ENCODE peak calls at places on chromosomes 13 and 19, in five cellular contexts. G, E, H, R and Z are unnamed samples.

GRCh38 chr13:74770361-74770760 is 636.2 kb upstream of the KLF12 start:
- DNase-seq in E (no peak), R (peak; percentile 4), G (no peak), H (no peak), Z (no peak)

GRCh38 chr19:2228157-2229030 is 7.7 kb downstream of the PLEKHJ1 start:
- DNase-seq in G (no peak), R (no peak), E (no peak), H (no peak), Z (no peak)

GRCh38 chr13:52840066-52840465 is 8.4 kb downstream of the PCDH8 start:
- DNase-seq in E (no peak), R (no peak), G (no peak), H (no peak), Z (no peak)

GRCh38 chr13:48000559-48001126 is 430 bp downstream of the SUCLA2 start:
- DNase-seq in R (peak; percentile 40), G (peak; percentile 40), E (no peak), H (no peak), Z (no peak)

GRCh38 chr13:46035066-46035465 is 17.5 kb downstream of the ZC3H13 start:
- DNase-seq in E (no peak), R (no peak), H (no peak), G (no peak), Z (no peak)

GRCh38 chr19:14871619-14872230 is 14.2 kb downstream of the OR7A17 start:
- DNase-seq in G (peak; percentile 13), E (no peak), H (no peak), R (peak; percentile 38), Z (no peak)

GRCh38 chr19:10604460-10604980 is 17.4 kb upstream of the AP1M2 start:
- DNase-seq in G (peak; percentile 53), E (no peak), H (peak; percentile 33), R (no peak), Z (no peak)

GRCh38 chr13:108070491-108070890 is 144.8 kb downstream of the LIG4 start:
- DNase-seq in E (no peak), R (no peak), H (no peak), G (no peak), Z (no peak)

GRCh38 chr19:14146789-14147216 is 10.4 kb upstream of the ASF1B start:
- DNase-seq in G (no peak), R (no peak), H (no peak), E (no peak), Z (no peak)

DNA sequence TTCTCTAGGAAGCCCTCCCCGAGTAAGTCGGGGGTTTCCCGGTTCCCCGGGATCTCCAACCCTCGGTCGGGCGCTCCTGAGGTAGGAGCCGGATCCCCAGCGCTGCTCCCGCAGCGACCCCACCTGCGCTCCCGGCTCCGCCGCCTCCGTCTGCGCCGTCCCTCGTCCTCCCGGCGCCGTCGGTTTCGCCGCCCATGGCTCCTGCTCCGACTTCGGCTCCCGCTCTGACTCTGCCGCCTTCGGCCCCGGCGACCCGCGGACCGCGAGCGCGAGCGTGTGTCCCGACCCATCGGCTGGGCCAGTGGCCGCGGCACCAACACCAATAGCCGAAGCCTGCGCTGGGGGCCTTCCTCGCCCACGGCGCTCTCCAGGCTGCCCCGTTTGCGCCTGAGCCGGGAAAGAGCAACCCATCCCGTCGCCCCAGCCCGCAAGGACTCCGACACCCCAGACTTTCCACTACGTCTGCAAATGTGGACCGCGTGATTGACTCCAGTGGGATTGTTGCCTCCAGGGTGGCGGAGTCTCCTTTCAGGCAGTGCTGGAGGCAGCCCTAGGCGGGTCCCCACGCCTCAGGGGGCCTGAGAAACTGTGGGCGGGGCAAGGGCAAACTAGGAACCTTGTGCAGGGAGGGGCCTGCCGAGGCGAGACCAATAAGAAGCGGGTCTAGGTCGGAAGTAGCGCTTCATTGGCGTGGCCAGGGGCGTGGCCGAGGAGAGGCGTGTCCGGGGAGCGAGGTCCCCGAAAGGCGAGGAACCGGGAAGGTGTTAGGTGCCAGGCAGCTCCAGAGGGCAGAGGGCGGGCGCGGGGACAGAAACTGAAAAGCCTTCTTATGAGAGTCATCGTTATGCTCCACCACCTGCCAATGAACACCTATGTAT is at the start of gene CACTIN:
- DNase-seq in R (peak; percentile 100), G (peak; percentile 97), H (peak; percentile 99), E (peak; percentile 98), Z (peak; percentile 98)
- TF ChIP-seq CTCF in R (no peak), G (no peak), H (peak; percentile 12), E (no peak), Z (no peak)

DNA sequence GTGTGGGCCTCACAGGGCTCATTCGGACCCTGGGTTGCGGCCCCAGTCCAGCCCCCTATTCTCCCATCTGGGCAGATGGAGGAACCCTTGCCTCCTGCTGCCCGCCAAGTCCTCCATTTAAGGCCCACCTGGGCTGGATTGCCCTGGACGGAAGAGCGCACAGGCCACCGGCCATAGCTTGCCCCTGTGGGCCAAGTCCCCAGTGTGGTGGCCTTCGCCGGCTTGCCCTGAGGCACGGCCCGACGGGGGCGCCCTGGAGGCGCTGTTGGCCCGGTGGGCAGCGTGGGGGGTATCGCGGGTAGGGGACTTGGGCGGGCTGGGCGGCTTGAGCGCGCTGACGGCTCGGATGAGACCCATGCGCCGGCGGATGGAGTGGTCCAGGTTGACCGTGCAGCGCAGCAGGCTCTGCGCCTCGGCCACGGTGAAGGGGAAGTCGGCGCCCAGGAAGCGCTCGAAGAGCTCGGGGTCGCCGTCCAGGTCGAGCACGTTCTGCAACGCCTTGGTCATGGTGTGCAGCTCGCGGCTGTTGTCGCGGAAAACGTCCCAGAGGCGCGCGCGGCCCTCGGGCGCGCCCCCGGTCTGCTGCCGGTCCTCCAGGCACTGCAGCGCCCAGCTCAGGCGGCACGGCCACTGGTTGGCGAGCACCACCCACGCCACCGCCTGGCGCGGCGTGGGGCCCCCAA is 8.8 kb downstream of the NKPD1 start:
- DNase-seq in E (no peak), R (no peak), H (no peak), G (no peak), Z (no peak)
- TF ChIP-seq CTCF in E (no peak), R (no peak), H (no peak), G (peak; percentile 10), Z (no peak)

DNA sequence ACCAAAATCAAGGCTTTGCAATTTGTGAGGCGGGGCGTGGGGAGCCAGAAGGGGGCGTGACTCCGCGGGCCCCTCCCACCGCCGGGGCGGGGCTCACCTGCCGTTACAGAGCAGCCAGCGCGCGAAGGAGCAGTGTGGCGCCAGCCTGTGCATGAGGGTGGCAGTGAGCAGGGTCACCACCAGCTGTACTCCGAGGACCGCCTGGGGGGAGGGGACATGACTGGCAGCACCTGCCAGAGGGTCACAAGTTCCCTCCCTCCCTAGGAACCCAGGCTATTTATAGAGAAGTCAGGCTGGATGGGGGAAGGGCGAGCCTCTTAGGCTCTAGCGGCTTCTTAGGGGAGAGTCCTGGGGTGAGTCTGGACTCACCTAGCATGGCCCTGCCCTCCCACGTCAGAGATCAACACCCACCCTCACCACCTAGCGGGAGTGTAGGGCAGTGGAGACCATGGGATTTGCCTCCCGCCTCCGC is 3.6 kb downstream of the TMEM161A start:
- DNase-seq in R (no peak), G (no peak), H (no peak), E (no peak), Z (peak; percentile 68)
- TF ChIP-seq CTCF in R (no peak), G (no peak), H (no peak), E (no peak), Z (peak; percentile 18)

DNA sequence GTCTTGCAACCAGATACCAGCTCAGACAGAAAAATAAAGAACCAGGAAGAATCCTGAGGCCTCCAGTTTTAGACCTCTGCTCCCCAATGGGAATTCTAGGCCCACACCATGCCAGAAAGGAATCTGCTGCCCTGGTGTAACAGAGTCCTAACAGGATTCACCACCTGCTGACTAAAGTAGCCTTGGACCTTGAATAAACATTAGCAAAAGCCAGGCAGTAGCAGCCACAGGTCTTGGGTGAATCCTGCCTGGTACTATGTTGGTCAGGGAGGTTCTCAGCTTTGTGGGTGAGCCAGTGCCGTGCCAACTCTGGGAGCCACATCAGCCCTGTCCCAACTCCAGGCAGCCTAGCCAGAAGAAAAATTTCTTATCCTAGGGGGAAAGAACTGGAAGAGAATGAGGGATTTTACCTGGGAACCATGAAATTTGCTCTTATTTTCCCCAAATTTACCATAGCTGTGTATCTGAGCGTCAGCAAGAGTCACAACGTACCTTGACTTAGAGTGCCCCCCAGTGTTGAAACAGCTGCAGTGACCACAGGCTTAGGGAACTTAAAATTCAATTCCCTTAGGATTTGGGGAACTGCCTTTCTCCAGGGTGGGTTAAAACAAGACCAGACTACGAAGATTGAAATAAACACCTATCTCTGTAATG is 1895.6 kb upstream of the PRR20A start:
- DNase-seq in E (no peak), G (no peak), H (no peak), R (no peak), Z (no peak)
- TF ChIP-seq CTCF in E (no peak), G (no peak), H (no peak), R (peak; percentile 14), Z (peak; percentile 19)